ENCODE peak calls at places on chromosomes 3 and 15, in four cellular contexts. E is CD4-positive, alpha-beta T cell; N is progenitor cell of endocrine pancreas; A is GM06990. I is an unnamed sample.

GRCh38 chr15:31193291-31193690 is 91.8 kb upstream of the TRPM1 start:
- DNase-seq in A (no peak), E (no peak), N (no peak), I (no peak)

GRCh38 chr15:66145242-66146182 is 108.0 kb downstream of the MEGF11 start:
- DNase-seq in N (no peak), E (no peak), A (no peak), I (no peak)

GRCh38 chr3:186950402-186951093 is 20.2 kb downstream of the ST6GAL1 start:
- DNase-seq in E (no peak), N (no peak), A (no peak), I (no peak)

GRCh38 chr15:98896802-98897732 is 110.5 kb downstream of the PGPEP1L start:
- DNase-seq in A (no peak), E (no peak), N (no peak), I (no peak)

GRCh38 chr3:128969993-128970740 is 23.7 kb downstream of the CFAP92 start:
- DNase-seq in E (peak; percentile 45), A (no peak), N (peak; percentile 42), I (peak; percentile 64)

GRCh38 chr3:14797731-14798130 is 21.0 kb upstream of the FGD5 start:
- DNase-seq in A (no peak), N (no peak), E (no peak), I (peak; percentile 28)

GRCh38 chr3:185365281-185366211 is 2.6 kb downstream of the MAP3K13 start:
- DNase-seq in N (no peak), A (no peak), E (no peak), I (no peak)

GRCh38 chr3:100087203-100087602 is 27.1 kb downstream of the FILIP1L start:
- DNase-seq in A (peak; percentile 46), N (no peak), E (no peak), I (no peak)

GRCh38 chr15:61198722-61199121 is 30.4 kb downstream of the RORA start:
- DNase-seq in N (no peak), E (no peak), A (no peak), I (no peak)

GRCh38 chr3:3800076-3800448 is 831 bp downstream of the LRRN1 start:
- DNase-seq in E (no peak), A (no peak), N (peak; percentile 26), I (peak; percentile 18)

GRCh38 chr3:120909602-120909878 is 1.5 kb downstream of the STXBP5L start:
- DNase-seq in N (no peak), E (no peak), A (no peak), I (peak; percentile 25)

GRCh38 chr15:40327338-40327917 is 3.9 kb downstream of the INAFM2 start:
- DNase-seq in A (no peak), E (no peak), N (no peak), I (no peak)

GRCh38 chr3:150497956-150498355 is 48.3 kb downstream of the SERP1 start:
- DNase-seq in A (no peak), N (no peak), E (no peak), I (no peak)

GRCh38 chr3:195068045-195068444 is 202.9 kb downstream of the XXYLT1 start:
- DNase-seq in A (no peak), N (no peak), E (no peak), I (no peak)

GRCh38 chr3:184259878-184260570 is 1.3 kb downstream of the CAMK2N2 start:
- DNase-seq in N (peak; percentile 51), E (no peak), A (no peak), I (no peak)

GRCh38 chr15:22786868-22787698 is 639 bp downstream of the NIPA1 start:
- DNase-seq in A (peak; percentile 63), N (peak; percentile 30), E (no peak), I (no peak)

GRCh38 chr3:127218457-127218922 is 25.6 kb downstream of the PRR23E start:
- DNase-seq in N (no peak), A (no peak), E (no peak), I (no peak)

GRCh38 chr3:71129611-71130515 is 453.7 kb downstream of the FOXP1 start:
- DNase-seq in N (no peak), A (no peak), E (no peak), I (no peak)

GRCh38 chr15:28935316-28935715 is 49.5 kb downstream of the APBA2 start:
- DNase-seq in A (no peak), N (no peak), E (peak; percentile 27), I (peak; percentile 26)

GRCh38 chr15:31292391-31293020 is 34.1 kb upstream of the KLF13 start:
- DNase-seq in N (no peak), E (no peak), A (no peak), I (peak; percentile 23)

GRCh38 chr15:71440479-71441071 is 325.3 kb downstream of the THSD4 start:
- DNase-seq in N (no peak), E (no peak), A (peak; percentile 18), I (no peak)

GRCh38 chr15:65097651-65098263 is 17.2 kb downstream of the UBAP1L start:
- DNase-seq in A (no peak), E (no peak), N (no peak), I (peak; percentile 15)

GRCh38 chr3:38257583-38257982 is 8.0 kb upstream of the SLC22A13 start:
- DNase-seq in N (no peak), A (no peak), E (no peak), I (no peak)

GRCh38 chr3:61608711-61609110 is 47.3 kb downstream of the PTPRG start:
- DNase-seq in E (no peak), A (no peak), N (no peak), I (no peak)

GRCh38 chr15:58585668-58586461 is 154.1 kb downstream of the LIPC start:
- DNase-seq in N (no peak), A (peak; percentile 28), E (no peak), I (no peak)

GRCh38 chr3:40780341-40780800 is 255.6 kb downstream of the ZNF621 start:
- DNase-seq in N (no peak), E (no peak), A (no peak), I (peak; percentile 29)

GRCh38 chr3:60582285-60582684 is 669.0 kb downstream of the FHIT start:
- DNase-seq in E (no peak), A (no peak), N (no peak), I (no peak)

GRCh38 chr3:41900265-41900664 is 61.6 kb downstream of the ULK4 start:
- DNase-seq in N (no peak), E (no peak), A (no peak), I (no peak)

GRCh38 chr3:172648736-172649135 is 62.1 kb downstream of the NCEH1 start:
- DNase-seq in N (no peak), E (no peak), A (no peak), I (no peak)

GRCh38 chr15:74036271-74037170 is 42.0 kb downstream of the PML start:
- DNase-seq in A (no peak), E (no peak), N (peak; percentile 25), I (peak; percentile 73)

GRCh38 chr3:102182162-102182561 is 252.7 kb upstream of the ZPLD1 start:
- DNase-seq in A (no peak), E (no peak), N (no peak), I (no peak)

GRCh38 chr3:8769088-8769822 is at the start of gene OXTR:
- DNase-seq in N (peak; percentile 75), A (peak; percentile 84), E (peak; percentile 20), I (peak; percentile 71)

GRCh38 chr3:195247086-195247862 is 23.7 kb downstream of the XXYLT1 start:
- DNase-seq in N (no peak), E (no peak), A (no peak), I (no peak)

DNA sequence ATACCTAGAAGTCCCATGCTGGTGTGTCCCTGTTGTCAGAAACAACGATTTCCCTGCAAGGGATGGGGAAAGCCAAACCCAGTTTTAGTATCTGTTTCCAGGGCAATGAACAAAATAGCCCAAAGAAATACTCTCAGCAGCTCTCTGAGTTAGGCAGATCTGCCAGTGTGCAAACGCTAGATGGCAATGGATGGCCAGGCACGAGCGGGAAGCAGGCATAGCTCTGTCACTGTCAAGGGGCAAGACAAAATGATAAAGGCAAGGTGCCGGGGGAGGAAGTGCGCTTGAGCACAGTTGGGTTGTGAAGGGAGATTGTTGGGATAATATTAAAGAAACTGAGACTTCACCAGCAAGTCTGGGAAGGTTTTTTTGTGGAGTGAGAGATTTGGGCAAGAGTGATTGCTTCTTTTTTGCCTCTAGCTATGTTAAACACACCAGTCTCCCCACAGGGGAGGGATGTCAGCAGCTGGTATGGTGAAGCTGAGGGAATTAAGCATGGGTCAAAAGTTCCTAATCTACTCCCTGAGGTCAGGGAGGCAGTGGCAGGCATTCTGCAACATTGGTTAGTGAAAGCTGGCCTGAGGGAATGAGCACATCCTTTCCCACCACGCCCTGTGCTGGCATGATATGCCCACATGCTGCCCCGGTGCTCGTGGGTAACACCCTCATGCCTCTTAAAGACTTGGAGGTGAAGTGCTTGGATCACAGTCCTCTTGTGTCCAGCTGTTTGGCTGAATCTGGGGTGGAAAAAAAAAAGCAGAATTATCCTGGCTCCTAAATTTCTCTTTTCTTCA is 117.6 kb downstream of the PDCD6IP start:
- DNase-seq in N (no peak), E (no peak), A (no peak), I (no peak)
- TF ChIP-seq CTCF in N (no peak), E (no peak), A (no peak), I (no peak)

GRCh38 chr15:80367094-80367493 is 37.1 kb upstream of the ARNT2 start:
- DNase-seq in E (no peak), A (no peak), N (no peak), I (no peak)
- TF ChIP-seq CTCF in E (no peak), A (no peak), N (no peak), I (no peak)

DNA sequence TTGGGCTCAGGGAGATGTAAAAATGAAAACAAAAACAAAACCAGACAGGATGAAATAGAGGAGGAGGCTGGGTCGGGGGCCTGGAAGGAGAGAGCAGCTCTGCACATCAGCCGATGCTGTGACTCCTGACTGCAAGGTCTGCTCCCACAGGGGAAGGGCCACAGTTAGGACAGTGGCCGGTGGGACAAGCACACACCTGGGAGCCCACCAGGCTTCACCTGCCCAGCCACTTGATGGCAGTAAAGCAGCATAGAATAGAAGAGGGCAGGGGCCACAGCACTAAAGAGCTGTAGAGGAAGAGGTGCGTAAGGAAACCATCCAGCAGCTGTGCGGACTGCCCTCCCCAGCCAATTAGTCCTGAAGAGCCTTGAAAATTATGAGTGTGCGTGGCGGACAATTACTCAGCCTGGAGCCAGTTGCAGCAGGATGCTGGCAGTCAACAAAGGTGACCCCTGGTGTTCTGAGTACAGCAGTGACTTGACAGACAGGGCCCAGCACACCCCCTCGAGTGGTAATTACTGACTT is 29.8 kb downstream of the ALS2CL start:
- DNase-seq in A (no peak), E (no peak), N (peak; percentile 6), I (peak; percentile 41)
- TF ChIP-seq CTCF in A (no peak), E (no peak), N (no peak), I (no peak)

GRCh38 chr3:137511655-137512054 is 252.5 kb upstream of the SOX14 start:
- DNase-seq in N (no peak), E (no peak), A (no peak), I (no peak)

GRCh38 chr3:137509354-137510045 is 254.6 kb upstream of the SOX14 start:
- DNase-seq in A (no peak), E (no peak), N (peak; percentile 18), I (no peak)

GRCh38 chr3:137519602-137520001 is 244.5 kb upstream of the SOX14 start:
- DNase-seq in E (no peak), A (no peak), N (no peak), I (no peak)

DNA sequence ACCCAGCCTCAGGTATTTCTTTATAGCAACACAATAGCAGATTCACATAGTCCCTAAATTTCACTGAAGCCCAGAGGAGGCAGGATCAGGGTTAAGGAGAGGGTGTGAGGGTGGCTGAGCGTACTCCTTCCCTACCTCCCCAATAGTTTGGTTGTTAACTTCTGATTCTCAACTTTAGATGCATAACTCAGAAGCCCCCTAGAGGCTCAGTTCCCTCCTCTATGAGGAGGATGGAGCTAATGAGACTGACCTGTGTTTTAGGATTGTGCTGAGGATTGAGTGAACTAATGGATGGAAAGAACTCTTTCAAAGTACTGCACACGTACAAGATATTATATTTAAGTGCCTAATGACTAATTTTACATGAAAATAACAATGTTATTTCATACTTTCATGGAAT is 249.3 kb upstream of the SOX14 start:
- DNase-seq in A (no peak), N (no peak), E (no peak), I (no peak)
- TF ChIP-seq CTCF in A (peak; percentile 18), N (peak; percentile 40), E (no peak), I (no peak)

I was measured in Peyer's patch.